ENCODE peak calls at places on chromosomes 4 and X, in four cellular contexts. F is HepG2, A is H1, W is GM12878. M is an unnamed sample.

GRCh38 chrX:9037296-9037695 is 3.4 kb upstream of the FAM9B start:
- DNase-seq in F (no peak), W (no peak), A (no peak), M (no peak)

GRCh38 chr4:182242793-182243192 is 409 bp upstream of the TENM3 start:
- DNase-seq in A (no peak), W (no peak), F (no peak), M (no peak)

GRCh38 chr4:42123071-42123644 is 29.3 kb downstream of the BEND4 start:
- DNase-seq in W (no peak), A (no peak), F (no peak), M (no peak)

GRCh38 chrX:57951666-57952319 is 41.5 kb upstream of the ZXDA start:
- DNase-seq in W (no peak), A (no peak), F (no peak), M (no peak)

GRCh38 chr4:10173039-10173753 is 56.6 kb upstream of the WDR1 start:
- DNase-seq in F (no peak), W (no peak), A (no peak), M (no peak)

GRCh38 chr4:129342820-129343219 is 246.9 kb downstream of the C4orf33 start:
- DNase-seq in A (no peak), F (peak), W (no peak), M (no peak)

GRCh38 chr4:40736910-40737309 is 12.8 kb upstream of the NSUN7 start:
- DNase-seq in F (peak), W (no peak), A (no peak), M (peak)

GRCh38 chrX:40374486-40374885 is 206.3 kb upstream of the ATP6AP2 start:
- DNase-seq in W (no peak), F (no peak), A (no peak), M (no peak)

GRCh38 chr4:122744229-122744628 is 11.7 kb downstream of the BBS12 start:
- DNase-seq in W (no peak), F (peak), A (no peak), M (no peak)

GRCh38 chrX:46588263-46588662 is 14.7 kb downstream of the CHST7 start:
- DNase-seq in A (no peak), F (no peak), W (no peak), M (no peak)

GRCh38 chr4:82811838-82812672 is 13.5 kb upstream of the SCD5 start:
- DNase-seq in F (no peak), A (no peak), W (no peak), M (no peak)

GRCh38 chr4:88672987-88673386 is 24.6 kb downstream of the NAP1L5 start:
- DNase-seq in A (peak), W (no peak), F (peak), M (peak)

GRCh38 chrX:21700967-21701366 is 42.8 kb upstream of the KLHL34 start:
- DNase-seq in W (no peak), A (no peak), F (peak), M (peak)

GRCh38 chr4:154507170-154507569 is 15.6 kb upstream of the DCHS2 start:
- DNase-seq in A (no peak), W (no peak), F (no peak), M (no peak)

GRCh38 chr4:154511990-154512389 is 20.4 kb upstream of the DCHS2 start:
- DNase-seq in F (no peak), W (no peak), A (no peak), M (no peak)

GRCh38 chr4:154503598-154503997 is 12.0 kb upstream of the DCHS2 start:
- DNase-seq in W (no peak), F (peak), A (no peak), M (peak)

GRCh38 chr4:154506253-154506652 is 14.7 kb upstream of the DCHS2 start:
- DNase-seq in F (peak), W (no peak), A (no peak), M (peak)
- TF ChIP-seq POLR2AphosphoS5 in F (no peak), W (no peak), A (no peak), M (no peak)

GRCh38 chr4:56606385-56606784 is 74.7 kb downstream of the HOPX start:
- DNase-seq in A (no peak), W (no peak), F (no peak), M (no peak)

GRCh38 chr4:56612282-56612681 is 68.8 kb downstream of the HOPX start:
- DNase-seq in F (no peak), A (no peak), W (no peak), M (no peak)

GRCh38 chr4:56603297-56603696 is 77.8 kb downstream of the HOPX start:
- DNase-seq in F (no peak), A (no peak), W (no peak), M (no peak)

GRCh38 chr4:56611501-56611900 is 69.6 kb downstream of the HOPX start:
- DNase-seq in W (no peak), F (no peak), A (no peak), M (no peak)

GRCh38 chr4:56607926-56608325 is 73.2 kb downstream of the HOPX start:
- DNase-seq in W (no peak), A (no peak), F (no peak), M (no peak)
- TF ChIP-seq TCF12 in W (no peak), A (no peak), F (no peak), M (no peak)

DNA sequence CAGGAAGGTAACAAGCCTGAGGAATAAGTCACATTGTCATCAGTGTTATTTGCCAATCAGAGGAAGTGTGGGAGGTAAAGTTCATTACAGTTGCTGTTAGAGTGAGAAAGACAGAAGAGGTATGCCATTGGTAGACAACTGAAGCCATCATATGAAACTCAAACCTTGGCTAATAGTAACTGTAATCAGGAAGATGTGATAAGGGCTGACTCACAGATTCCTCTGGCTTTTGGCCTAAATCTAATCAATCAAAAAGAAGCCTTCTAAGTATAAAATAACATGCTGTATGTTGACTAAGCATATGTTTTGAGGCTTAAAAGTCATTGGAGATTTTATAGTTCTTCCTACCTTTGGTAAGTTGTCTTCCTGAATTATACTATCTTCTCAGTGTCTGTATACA is 242.8 kb downstream of the PCDH7 start:
- DNase-seq in F (no peak), A (no peak), W (no peak), M (no peak)
- TF ChIP-seq POLR2AphosphoS5 in F (no peak), A (no peak), W (no peak), M (no peak)

GRCh38 chrX:93874554-93874953 is 200.5 kb downstream of the FAM133A start:
- DNase-seq in F (peak), W (no peak), A (no peak), M (peak)
- TF ChIP-seq TCF12 in F (no peak), W (no peak), A (no peak), M (no peak)

DNA sequence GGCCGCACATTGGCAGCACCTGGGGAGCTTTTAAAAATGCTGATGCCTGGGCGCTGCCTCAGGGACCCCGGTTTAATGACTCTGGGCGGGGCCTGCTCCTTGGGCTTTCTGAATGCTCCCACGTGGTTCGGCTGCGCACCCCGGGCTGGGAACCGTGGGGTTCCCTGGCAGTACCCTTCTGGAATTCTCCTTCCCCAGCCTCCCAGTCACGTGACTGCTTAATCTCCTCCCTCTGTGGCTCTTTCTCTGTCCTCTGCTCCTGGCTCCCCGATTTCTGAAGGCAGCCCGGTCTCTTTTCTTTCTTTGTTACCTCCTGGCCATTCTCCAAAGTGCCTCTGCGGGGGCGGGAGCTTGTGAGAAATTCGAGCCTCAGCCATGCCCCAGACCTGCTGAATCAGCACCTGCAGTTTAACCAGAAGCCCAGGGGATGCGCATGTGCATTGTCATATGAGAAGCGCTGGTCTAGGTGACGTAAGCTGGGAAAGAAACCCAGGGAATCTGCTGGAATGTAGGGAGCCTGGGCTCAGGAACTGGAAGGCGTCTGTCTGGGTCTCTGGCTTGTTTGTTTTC is 16.6 kb downstream of the CLCN4 start:
- DNase-seq in F (no peak), A (peak), W (no peak), M (no peak)
- TF ChIP-seq POLR2AphosphoS5 in F (no peak), A (no peak), W (no peak), M (no peak)

GRCh38 chr4:7652451-7652871 is 217.7 kb upstream of the PSAPL1 start:
- DNase-seq in F (no peak), A (no peak), W (no peak), M (no peak)
- TF ChIP-seq TCF12 in F (no peak), A (no peak), W (no peak), M (no peak)

GRCh38 chr4:139304920-139305319 is 2.6 kb upstream of the NDUFC1 start:
- DNase-seq in W (no peak), A (no peak), F (no peak), M (no peak)

GRCh38 chr4:139299536-139299935 is 1.8 kb upstream of the NAA15 start:
- DNase-seq in A (no peak), W (no peak), F (no peak), M (no peak)

GRCh38 chr4:139301143-139301820 is at the start of gene NAA15:
- DNase-seq in A (peak), F (peak), W (peak), M (peak)

GRCh38 chr4:139300431-139301142 is 718 bp upstream of the NAA15 start:
- DNase-seq in W (peak), A (no peak), F (no peak), M (peak)

DNA sequence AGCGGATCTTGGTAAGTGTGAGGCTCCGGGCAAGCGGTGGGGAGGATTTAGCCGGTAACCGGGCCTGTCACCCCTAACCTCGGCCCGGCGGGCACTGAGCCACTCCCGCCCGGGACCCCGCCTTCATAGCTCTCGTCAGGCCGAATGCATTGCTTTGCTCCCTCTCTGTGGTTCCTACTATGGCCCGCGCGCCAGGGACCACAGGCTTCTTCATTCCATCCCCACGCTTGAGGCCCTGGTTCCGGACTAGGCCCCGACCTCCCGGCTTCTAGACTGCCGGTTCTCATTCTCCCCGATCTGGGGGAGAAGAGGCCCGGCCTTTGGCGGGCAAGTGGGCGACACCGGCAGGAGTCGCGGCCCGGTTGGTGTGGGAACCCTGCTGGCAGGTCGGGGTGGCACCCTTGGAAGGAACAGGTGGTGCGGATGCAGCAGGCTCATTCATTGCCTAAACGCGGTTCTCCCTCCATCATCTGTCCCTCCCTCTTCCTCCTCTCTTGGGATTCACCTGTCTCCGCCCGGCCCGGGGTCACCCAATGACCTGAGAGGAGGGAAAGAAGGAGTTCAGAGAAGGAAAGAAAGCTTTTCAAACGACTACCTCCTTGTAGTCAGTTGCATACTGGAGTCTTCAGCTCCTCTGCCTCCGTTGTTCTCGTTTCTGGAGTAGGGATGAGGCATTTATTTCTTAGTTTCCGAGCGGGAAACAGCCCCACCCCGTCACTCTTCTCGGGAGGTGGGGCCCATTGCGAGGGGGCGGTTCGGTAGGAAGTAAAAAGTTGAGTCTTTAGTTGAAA is at the start of gene NDUFC1:
- DNase-seq in A (no peak), F (peak), W (peak), M (peak)
- TF ChIP-seq POLR2AphosphoS5 in A (peak), F (no peak), W (peak), M (no peak)

GRCh38 chr4:71540749-71541269 is 202.0 kb downstream of the SLC4A4 start:
- DNase-seq in W (no peak), F (no peak), A (no peak), M (no peak)

GRCh38 chr4:71541541-71541940 is 202.7 kb downstream of the SLC4A4 start:
- DNase-seq in W (no peak), A (no peak), F (no peak), M (no peak)

GRCh38 chr4:71538528-71538927 is 199.7 kb downstream of the SLC4A4 start:
- DNase-seq in F (no peak), A (no peak), W (no peak), M (no peak)

GRCh38 chr4:71532407-71532806 is 193.6 kb downstream of the SLC4A4 start:
- DNase-seq in W (no peak), A (no peak), F (no peak), M (no peak)

GRCh38 chr4:71537551-71538065 is 198.8 kb downstream of the SLC4A4 start:
- DNase-seq in F (no peak), W (no peak), A (no peak), M (no peak)
- TF ChIP-seq TCF12 in F (no peak), W (no peak), A (no peak), M (no peak)

GRCh38 chr4:153345011-153345981 is 808 bp downstream of the MND1 start:
- DNase-seq in W (no peak), A (no peak), F (peak), M (peak)
- TF ChIP-seq POLR2AphosphoS5 in W (no peak), A (peak), F (no peak), M (peak)

GRCh38 chrX:101550362-101550761 is at the start of gene ARMCX1:
- DNase-seq in W (no peak), A (peak), F (no peak), M (peak)
- TF ChIP-seq TCF12 in W (no peak), A (no peak), F (no peak), M (no peak)